ENCODE peak calls at places on chromosomes 13 and 19, in five cellular contexts. Z is stomach, C is thoracic aorta, J is HFF-Myc, B is BJ. H is an unnamed sample.

GRCh38 chr13:75101997-75102720 is 379.8 kb downstream of the TBC1D4 start:
- DNase-seq in Z (no peak), C (no peak), J (no peak), B (no peak), H (no peak)

GRCh38 chr19:20078696-20079095 is 896 bp downstream of the ZNF90 start:
- DNase-seq in Z (no peak), C (no peak), J (no peak), B (no peak), H (no peak)

GRCh38 chr13:65292488-65292901 is 1937.6 kb downstream of the PCDH9 start:
- DNase-seq in Z (no peak), C (no peak), J (peak), B (peak), H (no peak)

GRCh38 chr19:15195987-15196682 is 4.7 kb downstream of the NOTCH3 start:
- DNase-seq in Z (peak), C (no peak), J (no peak), B (no peak), H (no peak)

GRCh38 chr13:30577381-30577780 is 40.3 kb upstream of the USPL1 start:
- DNase-seq in Z (no peak), C (no peak), J (peak), B (peak), H (peak)

GRCh38 chr13:88000239-88000638 is 329.1 kb downstream of the SLITRK5 start:
- DNase-seq in Z (no peak), C (no peak), J (no peak), B (no peak), H (no peak)

GRCh38 chr13:102948006-102948405 is 102.2 kb downstream of the ERCC5 start:
- DNase-seq in Z (no peak), C (no peak), J (no peak), B (no peak), H (no peak)

GRCh38 chr19:6204866-6205723 is 69.6 kb downstream of the ACSBG2 start:
- DNase-seq in Z (no peak), C (no peak), J (no peak), B (no peak), H (no peak)

GRCh38 chr13:46667687-46668281 is 114.8 kb downstream of the LRCH1 start:
- DNase-seq in Z (no peak), C (no peak), J (no peak), B (no peak), H (no peak)

GRCh38 chr13:36344886-36345437 is 1.2 kb downstream of the SPART start:
- DNase-seq in Z (no peak), C (no peak), J (no peak), B (no peak), H (no peak)

GRCh38 chr19:18507727-18508440 is 14.0 kb downstream of the ELL start:
- DNase-seq in Z (no peak), C (no peak), J (no peak), B (no peak), H (peak)

GRCh38 chr13:113971471-113972231 is 2.2 kb downstream of the C13orf46 start:
- DNase-seq in Z (no peak), C (peak), J (no peak), B (no peak), H (no peak)

GRCh38 chr13:60463787-60464186 is 66.8 kb downstream of the TDRD3 start:
- DNase-seq in Z (no peak), C (no peak), J (no peak), B (no peak), H (no peak)

GRCh38 chr13:78478183-78478582 is 125.2 kb downstream of the POU4F1 start:
- DNase-seq in Z (no peak), C (no peak), J (no peak), B (no peak), H (no peak)

GRCh38 chr13:111436446-111436845 is 116.0 kb downstream of the TEX29 start:
- DNase-seq in Z (no peak), C (no peak), J (no peak), B (no peak), H (no peak)

GRCh38 chr19:30671622-30672051 is 299.5 kb downstream of the ZNF536 start:
- DNase-seq in Z (peak), C (no peak), J (no peak), B (no peak), H (no peak)

GRCh38 chr13:47826481-47826880 is 174.6 kb downstream of the SUCLA2 start:
- DNase-seq in Z (no peak), C (no peak), J (no peak), B (no peak), H (peak)

GRCh38 chr13:20351279-20352022 is 119.3 kb upstream of the GJB6 start:
- DNase-seq in Z (no peak), C (no peak), J (no peak), B (no peak), H (no peak)

GRCh38 chr19:50933640-50934039 is 19.2 kb downstream of the KLK5 start:
- DNase-seq in Z (no peak), C (no peak), J (no peak), B (no peak), H (no peak)

DNA sequence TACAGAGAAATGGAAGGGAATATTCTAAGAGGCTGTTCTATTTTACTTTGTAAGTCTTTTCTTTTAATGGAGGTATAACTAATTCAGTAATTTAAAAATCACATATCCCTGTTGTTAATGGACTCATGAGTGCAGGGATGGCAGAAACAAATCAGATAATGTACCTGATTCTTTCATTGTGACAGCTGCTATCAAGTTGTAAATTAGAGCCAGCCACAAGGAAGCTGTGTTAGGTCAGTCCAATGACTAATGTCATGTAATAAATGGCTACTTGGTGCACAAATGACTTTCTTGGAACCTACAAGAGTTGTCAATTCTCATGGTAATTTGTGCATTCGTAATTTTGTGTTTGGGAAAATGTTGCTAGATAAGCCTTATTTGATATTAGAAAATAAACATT is 446.4 kb downstream of the DCT start:
- DNase-seq in Z (no peak), C (no peak), J (no peak), B (no peak), H (no peak)
- H3K4me3 ChIP-seq in Z (no peak), C (no peak), J (no peak), B (no peak), H (no peak)

GRCh38 chr13:41053384-41053826 is 7.9 kb upstream of the WBP4 start:
- DNase-seq in Z (no peak), C (no peak), J (no peak), B (peak), H (no peak)
- H3K4me3 ChIP-seq in Z (no peak), C (peak), J (no peak), B (no peak), H (no peak)

GRCh38 chr13:28411859-28412353 is 83.0 kb downstream of the FLT1 start:
- DNase-seq in Z (no peak), C (no peak), J (no peak), B (no peak), H (no peak)
- H3K4me3 ChIP-seq in Z (no peak), C (no peak), J (no peak), B (no peak), H (no peak)

GRCh38 chr13:106530907-106531520 is 4.4 kb downstream of the EFNB2 start:
- DNase-seq in Z (no peak), C (no peak), J (no peak), B (no peak), H (no peak)

GRCh38 chr13:106530209-106530906 is 5.1 kb downstream of the EFNB2 start:
- DNase-seq in Z (no peak), C (no peak), J (no peak), B (no peak), H (no peak)

GRCh38 chr13:106528711-106529414 is 6.6 kb downstream of the EFNB2 start:
- DNase-seq in Z (no peak), C (no peak), J (no peak), B (no peak), H (no peak)

GRCh38 chr13:106527806-106528205 is 7.7 kb downstream of the EFNB2 start:
- DNase-seq in Z (no peak), C (no peak), J (no peak), B (no peak), H (no peak)

DNA sequence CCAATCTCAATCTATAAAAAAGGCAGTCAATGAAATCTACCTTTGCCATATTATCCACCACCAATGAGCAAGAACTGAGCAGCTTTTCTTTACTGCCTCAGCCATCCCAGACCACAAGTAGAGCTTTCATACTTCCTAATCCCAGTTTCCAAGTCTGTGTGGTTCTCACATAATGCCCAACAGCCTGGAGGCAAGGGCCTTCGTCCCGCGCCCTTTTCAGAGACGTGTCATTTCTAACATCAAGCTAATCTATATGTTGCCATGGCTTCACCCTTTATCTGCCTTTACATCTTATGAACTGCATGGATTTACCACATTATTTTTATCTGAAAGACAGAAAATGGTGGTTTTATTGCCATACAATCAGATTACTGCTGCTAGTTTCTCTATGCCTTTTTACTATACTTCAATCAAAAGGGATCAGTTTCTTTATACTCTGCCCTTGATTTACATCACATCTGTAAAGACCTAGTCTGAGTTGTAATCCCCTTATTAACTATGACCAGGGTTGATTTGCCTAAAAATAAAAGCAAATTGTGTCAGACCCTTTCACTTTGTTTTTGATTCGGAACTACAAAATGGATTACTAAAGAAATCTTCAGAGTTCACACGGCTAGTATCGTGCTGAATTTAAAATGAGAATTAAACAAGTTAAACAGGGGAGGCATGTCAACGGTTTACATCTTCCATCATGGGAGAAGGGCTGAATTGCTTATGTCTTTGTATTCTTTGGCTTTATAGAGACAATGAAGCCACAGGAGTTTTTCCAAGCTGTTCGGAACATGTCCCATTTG is 5.8 kb downstream of the EFNB2 start:
- DNase-seq in Z (no peak), C (no peak), J (no peak), B (no peak), H (no peak)
- H3K4me3 ChIP-seq in Z (no peak), C (peak), J (no peak), B (no peak), H (no peak)

GRCh38 chr13:24208314-24208713 is 47.8 kb downstream of the SPATA13 start:
- DNase-seq in Z (no peak), C (no peak), J (peak), B (no peak), H (peak)

GRCh38 chr13:24202215-24202614 is 41.7 kb downstream of the SPATA13 start:
- DNase-seq in Z (peak), C (no peak), J (no peak), B (no peak), H (no peak)

GRCh38 chr13:24199016-24199415 is 38.5 kb downstream of the SPATA13 start:
- DNase-seq in Z (no peak), C (no peak), J (no peak), B (no peak), H (no peak)

GRCh38 chr13:24207841-24208240 is 47.3 kb downstream of the SPATA13 start:
- DNase-seq in Z (no peak), C (no peak), J (no peak), B (no peak), H (no peak)

GRCh38 chr13:24203726-24204295 is 43.3 kb downstream of the SPATA13 start:
- DNase-seq in Z (no peak), C (no peak), J (no peak), B (no peak), H (no peak)
- H3K4me3 ChIP-seq in Z (no peak), C (no peak), J (no peak), B (no peak), H (no peak)

GRCh38 chr13:81395368-81395767 is 1054.4 kb upstream of the SPRY2 start:
- DNase-seq in Z (no peak), C (no peak), J (no peak), B (no peak), H (no peak)
- H3K4me3 ChIP-seq in Z (no peak), C (no peak), J (no peak), B (no peak), H (no peak)

GRCh38 chr19:3284759-3285646 is 60.5 kb downstream of the CELF5 start:
- DNase-seq in Z (peak), C (no peak), J (no peak), B (no peak), H (no peak)
- H3K4me3 ChIP-seq in Z (peak), C (peak), J (no peak), B (peak), H (peak)

GRCh38 chr13:96091932-96092253 is 2.0 kb downstream of the HS6ST3 start:
- DNase-seq in Z (no peak), C (no peak), J (no peak), B (no peak), H (no peak)

GRCh38 chr13:96090240-96091101 is 564 bp downstream of the HS6ST3 start:
- DNase-seq in Z (peak), C (no peak), J (no peak), B (no peak), H (no peak)

GRCh38 chr13:96093296-96094006 is 3.5 kb downstream of the HS6ST3 start:
- DNase-seq in Z (no peak), C (no peak), J (no peak), B (no peak), H (no peak)

GRCh38 chr13:96089749-96090239 is at the start of gene HS6ST3:
- DNase-seq in Z (peak), C (no peak), J (no peak), B (no peak), H (no peak)

DNA sequence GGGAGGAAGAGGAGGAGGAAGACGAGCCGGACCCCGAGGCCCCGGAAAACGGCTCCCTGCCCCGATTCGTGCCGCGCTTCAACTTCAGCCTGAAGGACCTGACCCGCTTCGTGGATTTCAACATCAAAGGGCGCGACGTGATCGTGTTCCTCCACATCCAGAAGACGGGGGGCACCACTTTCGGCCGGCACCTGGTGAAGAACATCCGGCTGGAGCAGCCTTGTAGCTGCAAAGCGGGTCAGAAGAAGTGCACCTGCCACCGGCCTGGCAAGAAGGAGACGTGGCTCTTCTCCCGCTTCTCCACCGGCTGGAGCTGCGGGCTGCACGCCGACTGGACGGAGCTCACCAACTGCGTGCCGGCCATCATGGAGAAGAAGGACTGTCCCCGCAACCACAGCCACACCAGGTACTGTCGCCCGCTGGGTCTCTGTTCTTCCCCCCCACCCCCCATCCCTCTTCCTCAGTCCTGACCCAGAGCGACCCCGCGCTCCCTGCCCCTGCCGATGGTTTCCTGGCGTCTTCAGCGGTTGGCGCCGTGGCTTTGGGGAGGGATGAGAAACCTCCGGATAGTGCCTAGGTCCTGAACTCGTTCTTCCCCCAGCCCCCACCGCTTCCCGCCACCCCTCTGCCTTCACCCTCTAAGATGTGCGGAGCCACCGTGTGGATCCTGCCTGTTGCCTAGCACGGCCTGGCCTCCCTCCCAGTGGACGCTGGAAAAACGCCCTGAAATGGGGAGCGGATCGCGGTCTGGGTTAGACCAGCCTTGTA is 1.4 kb downstream of the HS6ST3 start:
- DNase-seq in Z (peak), C (no peak), J (no peak), B (no peak), H (no peak)
- H3K4me3 ChIP-seq in Z (peak), C (peak), J (no peak), B (no peak), H (peak)